ENCODE peak calls at places on chromosomes 13 and 19, in seven cellular contexts. Z is heart left ventricle, K is stomach, C is uterus, S is body of pancreas, L is ovary, N is A549. T is an unnamed sample.

GRCh38 chr19:42242071-42242511 is 311 bp downstream of the GSK3A start:
- DNase-seq in Z (no peak), K (no peak), C (peak), S (peak), L (no peak), N (no peak), T (peak)

GRCh38 chr19:30060872-30061556 is 119.0 kb downstream of the URI1 start:
- DNase-seq in Z (no peak), K (no peak), C (no peak), S (no peak), L (no peak), N (no peak), T (no peak)

GRCh38 chr13:109803822-109804221 is 17.4 kb upstream of the IRS2 start:
- DNase-seq in Z (no peak), K (peak), C (no peak), S (no peak), L (no peak), N (no peak), T (no peak)

GRCh38 chr13:84605927-84606326 is 723.7 kb upstream of the SLITRK1 start:
- DNase-seq in Z (no peak), K (no peak), C (no peak), S (no peak), L (no peak), N (no peak), T (no peak)

GRCh38 chr19:33465834-33466233 is 55.8 kb downstream of the PEPD start:
- DNase-seq in Z (no peak), K (no peak), C (no peak), S (no peak), L (no peak), N (no peak), T (no peak)

GRCh38 chr13:51811046-51811445 is 7.1 kb upstream of the DHRS12 start:
- DNase-seq in Z (no peak), K (no peak), C (no peak), S (no peak), L (no peak), N (no peak), T (no peak)

GRCh38 chr19:53365899-53366493 is 491 bp downstream of the ZNF525 start:
- DNase-seq in Z (no peak), K (no peak), C (no peak), S (no peak), L (no peak), N (no peak), T (peak)

GRCh38 chr19:17454579-17454978 is 6.1 kb upstream of the TMEM221 start:
- DNase-seq in Z (no peak), K (no peak), C (no peak), S (no peak), L (no peak), N (no peak), T (no peak)

GRCh38 chr19:18500376-18500775 is 21.5 kb downstream of the ELL start:
- DNase-seq in Z (peak), K (no peak), C (peak), S (no peak), L (no peak), N (no peak), T (no peak)

GRCh38 chr19:55370305-55370988 is at the start of gene IL11:
- DNase-seq in Z (no peak), K (no peak), C (no peak), S (no peak), L (no peak), N (peak), T (no peak)
- TF ChIP-seq POLR2A in Z (no peak), K (no peak), C (no peak), S (no peak), L (no peak), N (peak), T (no peak)

GRCh38 chr13:113153810-113154748 is 4.4 kb upstream of the PROZ start:
- DNase-seq in Z (peak), K (peak), C (peak), S (peak), L (peak), N (peak), T (peak)
- TF ChIP-seq POLR2A in Z (peak), K (no peak), C (peak), S (peak), L (peak), N (peak), T (peak)

GRCh38 chr19:55342044-55342531 is 2.4 kb downstream of the KMT5C start:
- DNase-seq in Z (no peak), K (no peak), C (no peak), S (no peak), L (peak), N (no peak), T (no peak)

GRCh38 chr19:55340784-55341147 is 1.1 kb downstream of the KMT5C start:
- DNase-seq in Z (no peak), K (no peak), C (no peak), S (peak), L (no peak), N (no peak), T (peak)

GRCh38 chr19:55341191-55342043 is 1.7 kb downstream of the KMT5C start:
- DNase-seq in Z (peak), K (peak), C (peak), S (peak), L (peak), N (peak), T (peak)

GRCh38 chr19:55339225-55340143 is at the start of gene KMT5C:
- DNase-seq in Z (peak), K (peak), C (peak), S (peak), L (peak), N (peak), T (peak)

DNA sequence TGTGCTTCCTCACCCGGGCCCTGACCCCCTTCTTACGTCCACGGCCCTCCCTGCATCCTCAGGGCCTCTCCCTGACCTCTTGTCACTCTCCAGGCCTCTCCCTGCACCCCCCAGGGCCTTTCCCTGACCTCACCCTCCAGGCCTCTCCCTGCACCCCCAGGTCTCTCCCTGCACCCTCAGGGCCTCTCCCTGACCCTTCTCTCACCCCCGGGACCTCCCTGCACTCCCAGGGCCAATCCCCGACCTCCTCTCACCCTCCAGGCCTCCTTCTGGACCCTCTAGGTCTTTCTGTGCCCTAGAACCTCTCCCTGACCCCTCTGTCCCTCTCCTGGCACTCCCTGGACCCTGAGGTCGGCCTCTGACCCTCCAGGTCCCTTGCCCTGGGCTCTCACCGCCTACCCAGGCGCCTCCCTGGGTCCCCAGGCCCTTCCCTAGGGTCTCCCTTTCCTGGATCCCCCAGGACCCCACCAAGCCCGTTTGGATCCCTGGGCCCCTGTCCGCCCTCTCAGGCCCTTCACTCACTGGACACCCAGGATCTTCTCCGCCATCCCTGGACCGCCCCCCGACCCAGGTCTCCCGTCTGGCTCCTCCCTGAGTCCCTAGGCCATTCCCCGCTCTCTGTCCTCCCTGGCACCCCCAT is 588 bp downstream of the KMT5C start:
- DNase-seq in Z (no peak), K (no peak), C (no peak), S (peak), L (peak), N (peak), T (peak)
- TF ChIP-seq POLR2A in Z (no peak), K (no peak), C (no peak), S (no peak), L (no peak), N (no peak), T (no peak)

GRCh38 chr19:40576585-40577451 is at the start of gene SHKBP1:
- DNase-seq in Z (peak), K (peak), C (peak), S (peak), L (peak), N (peak), T (peak)
- TF ChIP-seq POLR2A in Z (peak), K (no peak), C (peak), S (peak), L (no peak), N (peak), T (peak)

GRCh38 chr13:113837554-113838355 is 26.1 kb downstream of the GAS6 start:
- DNase-seq in Z (peak), K (peak), C (peak), S (peak), L (peak), N (peak), T (peak)

GRCh38 chr13:113834496-113835200 is 29.2 kb downstream of the GAS6 start:
- DNase-seq in Z (peak), K (no peak), C (no peak), S (no peak), L (no peak), N (no peak), T (no peak)

GRCh38 chr13:113835461-113836274 is 28.2 kb downstream of the GAS6 start:
- DNase-seq in Z (no peak), K (no peak), C (peak), S (no peak), L (no peak), N (peak), T (no peak)

GRCh38 chr13:113838711-113839201 is 25.1 kb downstream of the GAS6 start:
- DNase-seq in Z (no peak), K (no peak), C (no peak), S (no peak), L (no peak), N (no peak), T (no peak)

GRCh38 chr13:113836917-113837553 is 26.8 kb downstream of the GAS6 start:
- DNase-seq in Z (peak), K (peak), C (peak), S (peak), L (peak), N (peak), T (peak)
- TF ChIP-seq POLR2A in Z (no peak), K (no peak), C (peak), S (no peak), L (no peak), N (peak), T (no peak)